ENCODE peak calls at places on chromosomes 6 and 20, in seven cellular contexts. One of them, this sample, is unnamed.

GRCh38 chr6:130615816-130616215 is 211.4 kb upstream of the SMLR1 start:
- DNase-seq in WTC11: no peak
- DNase-seq in GM13977: no peak
- DNase-seq in bronchial epithelial cell: no peak
- DNase-seq in mammary epithelial cell: no peak
- DNase-seq in AG04449: no peak
- DNase-seq in gastrocnemius medialis: no peak
- DNase-seq in this sample: no peak

GRCh38 chr6:123784330-123784729 is 19.3 kb upstream of the NKAIN2 start:
- DNase-seq in mammary epithelial cell: no peak
- DNase-seq in AG04449: no peak
- DNase-seq in bronchial epithelial cell: no peak
- DNase-seq in gastrocnemius medialis: no peak
- DNase-seq in WTC11: no peak
- DNase-seq in GM13977: no peak
- DNase-seq in this sample: no peak

GRCh38 chr6:766625-767024 is 73.7 kb upstream of the EXOC2 start:
- DNase-seq in bronchial epithelial cell: no peak
- DNase-seq in mammary epithelial cell: no peak
- DNase-seq in WTC11: no peak
- DNase-seq in AG04449: no peak
- DNase-seq in gastrocnemius medialis: no peak
- DNase-seq in GM13977: no peak
- DNase-seq in this sample: no peak

GRCh38 chr6:35142578-35142977 is 1.4 kb upstream of the TCP11 start:
- DNase-seq in bronchial epithelial cell: peak
- DNase-seq in GM13977: no peak
- DNase-seq in mammary epithelial cell: peak
- DNase-seq in gastrocnemius medialis: no peak
- DNase-seq in AG04449: peak
- DNase-seq in WTC11: no peak
- DNase-seq in this sample: no peak

GRCh38 chr20:21265457-21266190 is 37.5 kb upstream of the XRN2 start:
- DNase-seq in WTC11: no peak
- DNase-seq in GM13977: no peak
- DNase-seq in mammary epithelial cell: no peak
- DNase-seq in gastrocnemius medialis: no peak
- DNase-seq in AG04449: no peak
- DNase-seq in bronchial epithelial cell: no peak
- DNase-seq in this sample: no peak

GRCh38 chr6:169487579-169488205 is 214.1 kb downstream of the WDR27 start:
- DNase-seq in AG04449: no peak
- DNase-seq in GM13977: no peak
- DNase-seq in WTC11: no peak
- DNase-seq in gastrocnemius medialis: no peak
- DNase-seq in mammary epithelial cell: no peak
- DNase-seq in bronchial epithelial cell: no peak
- DNase-seq in this sample: no peak

GRCh38 chr6:159360306-159360705 is 191.1 kb downstream of the FNDC1 start:
- DNase-seq in gastrocnemius medialis: peak
- DNase-seq in AG04449: no peak
- DNase-seq in bronchial epithelial cell: no peak
- DNase-seq in GM13977: no peak
- DNase-seq in mammary epithelial cell: no peak
- DNase-seq in WTC11: no peak
- DNase-seq in this sample: peak

GRCh38 chr6:12595161-12595792 is 121.3 kb upstream of the PHACTR1 start:
- DNase-seq in gastrocnemius medialis: peak
- DNase-seq in WTC11: no peak
- DNase-seq in bronchial epithelial cell: peak
- DNase-seq in mammary epithelial cell: peak
- DNase-seq in AG04449: no peak
- DNase-seq in GM13977: no peak
- DNase-seq in this sample: peak

GRCh38 chr6:163820745-163821456 is 406.4 kb downstream of the QKI start:
- DNase-seq in bronchial epithelial cell: no peak
- DNase-seq in WTC11: no peak
- DNase-seq in gastrocnemius medialis: no peak
- DNase-seq in AG04449: no peak
- DNase-seq in mammary epithelial cell: no peak
- DNase-seq in GM13977: no peak
- DNase-seq in this sample: no peak

DNA sequence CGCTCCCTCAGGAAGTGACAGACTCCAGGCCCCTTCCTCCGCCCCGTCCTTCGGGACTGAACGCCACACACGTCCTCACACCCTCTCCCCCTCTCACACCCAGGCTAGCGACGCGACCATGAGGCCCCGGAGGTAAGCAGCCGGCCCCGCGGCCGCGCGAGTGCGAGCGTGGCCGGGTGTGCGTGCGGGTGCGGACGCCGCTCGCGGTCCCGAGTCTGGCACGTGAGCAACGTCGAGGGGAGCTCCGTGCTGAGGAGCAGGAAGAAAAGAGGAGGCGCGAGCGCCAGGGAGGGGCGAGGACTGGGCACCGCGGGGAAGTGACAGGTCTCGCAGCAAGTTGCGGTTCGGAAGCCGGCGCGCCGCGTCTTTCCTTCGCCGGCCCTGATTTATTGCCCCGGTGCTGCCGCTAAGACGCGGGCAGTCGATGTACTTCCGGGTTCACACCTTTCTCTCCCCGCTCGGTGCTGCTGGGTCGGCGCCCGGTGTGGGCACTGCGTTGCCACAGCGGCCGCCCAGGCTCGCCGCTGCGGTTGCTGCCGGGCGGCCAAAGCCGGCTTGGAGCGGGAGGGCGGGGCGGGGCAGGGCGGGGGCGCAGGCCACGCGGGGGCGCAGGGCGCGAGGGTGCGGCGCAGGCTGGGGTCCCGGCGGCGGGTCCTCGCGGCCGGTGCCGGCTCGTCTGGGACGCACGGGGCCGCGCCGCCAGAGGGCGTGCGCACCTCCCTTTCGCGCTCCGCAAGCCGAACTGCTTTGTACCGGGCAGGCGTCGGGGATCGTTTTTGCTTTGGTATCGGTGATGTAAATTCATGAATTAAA is 15.8 kb upstream of the LIN28B start:
- DNase-seq in bronchial epithelial cell: peak
- DNase-seq in mammary epithelial cell: peak
- DNase-seq in WTC11: peak
- DNase-seq in GM13977: no peak
- DNase-seq in gastrocnemius medialis: no peak
- DNase-seq in AG04449: no peak
- DNase-seq in this sample: peak
- TF ChIP-seq CTCF in bronchial epithelial cell: peak
- TF ChIP-seq CTCF in mammary epithelial cell: no peak
- TF ChIP-seq CTCF in WTC11: peak
- TF ChIP-seq CTCF in GM13977: peak
- TF ChIP-seq CTCF in gastrocnemius medialis: peak
- TF ChIP-seq CTCF in AG04449: peak
- TF ChIP-seq CTCF in this sample: peak

DNA sequence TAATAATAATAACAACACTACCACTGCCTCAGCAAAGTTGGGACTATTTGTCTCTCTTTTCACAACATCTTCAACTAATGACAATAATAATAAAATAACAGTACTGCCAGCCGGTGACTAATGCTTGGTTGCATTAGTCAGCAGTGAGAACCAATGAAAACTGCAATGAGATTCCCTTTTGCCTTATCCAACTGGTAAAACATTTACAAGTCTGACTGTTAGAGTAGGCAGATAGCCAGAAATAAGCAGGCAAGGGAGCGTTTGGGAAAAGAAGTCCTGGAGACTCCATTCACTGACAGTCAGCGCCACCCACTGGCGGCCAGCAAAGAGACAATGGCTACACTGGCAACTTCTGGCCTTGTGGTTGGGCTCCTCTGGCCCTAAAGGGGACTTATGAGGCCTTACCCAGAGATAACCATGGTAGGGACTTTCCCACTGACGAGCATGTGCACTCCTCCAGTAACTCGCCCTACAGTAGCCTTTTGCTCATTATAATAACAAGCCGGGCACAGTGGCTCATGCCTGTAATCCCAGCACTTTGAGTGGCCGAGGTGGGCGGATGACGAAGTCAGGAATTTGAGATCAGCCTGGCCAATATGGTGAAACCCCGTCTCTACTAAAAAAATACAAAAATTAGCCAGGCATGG is 3.4 kb upstream of the NSFL1C start:
- DNase-seq in mammary epithelial cell: peak
- DNase-seq in GM13977: peak
- DNase-seq in AG04449: peak
- DNase-seq in bronchial epithelial cell: peak
- DNase-seq in gastrocnemius medialis: peak
- DNase-seq in WTC11: peak
- DNase-seq in this sample: peak
- TF ChIP-seq CTCF in mammary epithelial cell: peak
- TF ChIP-seq CTCF in GM13977: peak
- TF ChIP-seq CTCF in AG04449: peak
- TF ChIP-seq CTCF in bronchial epithelial cell: peak
- TF ChIP-seq CTCF in gastrocnemius medialis: no peak
- TF ChIP-seq CTCF in WTC11: peak
- TF ChIP-seq CTCF in this sample: peak

GRCh38 chr6:100176321-100176950 is 182.4 kb upstream of the MCHR2 start:
- DNase-seq in AG04449: peak
- DNase-seq in bronchial epithelial cell: peak
- DNase-seq in WTC11: no peak
- DNase-seq in GM13977: no peak
- DNase-seq in mammary epithelial cell: peak
- DNase-seq in gastrocnemius medialis: no peak
- DNase-seq in this sample: peak
- TF ChIP-seq CTCF in AG04449: peak
- TF ChIP-seq CTCF in bronchial epithelial cell: peak
- TF ChIP-seq CTCF in WTC11: no peak
- TF ChIP-seq CTCF in GM13977: peak
- TF ChIP-seq CTCF in mammary epithelial cell: peak
- TF ChIP-seq CTCF in gastrocnemius medialis: no peak
- TF ChIP-seq CTCF in this sample: peak

GRCh38 chr20:347640-348484 is 951 bp downstream of the NRSN2 start:
- DNase-seq in bronchial epithelial cell: peak
- DNase-seq in mammary epithelial cell: peak
- DNase-seq in AG04449: no peak
- DNase-seq in gastrocnemius medialis: peak
- DNase-seq in WTC11: peak
- DNase-seq in GM13977: peak
- DNase-seq in this sample: peak
- TF ChIP-seq CTCF in bronchial epithelial cell: no peak
- TF ChIP-seq CTCF in mammary epithelial cell: no peak
- TF ChIP-seq CTCF in AG04449: no peak
- TF ChIP-seq CTCF in gastrocnemius medialis: no peak
- TF ChIP-seq CTCF in WTC11: no peak
- TF ChIP-seq CTCF in GM13977: no peak
- TF ChIP-seq CTCF in this sample: no peak

GRCh38 chr6:167685654-167686053 is 141.1 kb upstream of the AFDN start:
- DNase-seq in WTC11: no peak
- DNase-seq in mammary epithelial cell: no peak
- DNase-seq in AG04449: no peak
- DNase-seq in gastrocnemius medialis: no peak
- DNase-seq in GM13977: no peak
- DNase-seq in bronchial epithelial cell: no peak
- DNase-seq in this sample: no peak

GRCh38 chr6:167686204-167686893 is 140.4 kb upstream of the AFDN start:
- DNase-seq in GM13977: no peak
- DNase-seq in WTC11: no peak
- DNase-seq in gastrocnemius medialis: no peak
- DNase-seq in AG04449: no peak
- DNase-seq in mammary epithelial cell: no peak
- DNase-seq in bronchial epithelial cell: no peak
- DNase-seq in this sample: no peak

GRCh38 chr6:167683028-167683862 is 143.5 kb upstream of the AFDN start:
- DNase-seq in AG04449: no peak
- DNase-seq in bronchial epithelial cell: peak
- DNase-seq in gastrocnemius medialis: peak
- DNase-seq in WTC11: no peak
- DNase-seq in mammary epithelial cell: peak
- DNase-seq in GM13977: no peak
- DNase-seq in this sample: peak

GRCh38 chr6:167682546-167683027 is 144.1 kb upstream of the AFDN start:
- DNase-seq in mammary epithelial cell: no peak
- DNase-seq in GM13977: no peak
- DNase-seq in AG04449: no peak
- DNase-seq in gastrocnemius medialis: no peak
- DNase-seq in WTC11: no peak
- DNase-seq in bronchial epithelial cell: no peak
- DNase-seq in this sample: no peak

GRCh38 chr6:167684276-167685104 is 142.2 kb upstream of the AFDN start:
- DNase-seq in bronchial epithelial cell: no peak
- DNase-seq in WTC11: peak
- DNase-seq in AG04449: no peak
- DNase-seq in mammary epithelial cell: no peak
- DNase-seq in GM13977: no peak
- DNase-seq in gastrocnemius medialis: no peak
- DNase-seq in this sample: no peak
- TF ChIP-seq CTCF in bronchial epithelial cell: no peak
- TF ChIP-seq CTCF in WTC11: no peak
- TF ChIP-seq CTCF in AG04449: no peak
- TF ChIP-seq CTCF in mammary epithelial cell: no peak
- TF ChIP-seq CTCF in GM13977: no peak
- TF ChIP-seq CTCF in gastrocnemius medialis: no peak
- TF ChIP-seq CTCF in this sample: no peak

GRCh38 chr6:137033828-137034227 is 10.9 kb downstream of the IL20RA start:
- DNase-seq in GM13977: peak
- DNase-seq in mammary epithelial cell: peak
- DNase-seq in WTC11: no peak
- DNase-seq in AG04449: no peak
- DNase-seq in bronchial epithelial cell: no peak
- DNase-seq in gastrocnemius medialis: no peak
- DNase-seq in this sample: peak
- TF ChIP-seq CTCF in GM13977: no peak
- TF ChIP-seq CTCF in mammary epithelial cell: no peak
- TF ChIP-seq CTCF in WTC11: no peak
- TF ChIP-seq CTCF in AG04449: no peak
- TF ChIP-seq CTCF in bronchial epithelial cell: no peak
- TF ChIP-seq CTCF in gastrocnemius medialis: no peak
- TF ChIP-seq CTCF in this sample: no peak

GRCh38 chr20:47854687-47855212 is 69.5 kb upstream of the SULF2 start:
- DNase-seq in WTC11: peak
- DNase-seq in AG04449: no peak
- DNase-seq in mammary epithelial cell: peak
- DNase-seq in bronchial epithelial cell: peak
- DNase-seq in gastrocnemius medialis: no peak
- DNase-seq in GM13977: peak
- DNase-seq in this sample: peak
- TF ChIP-seq CTCF in WTC11: peak
- TF ChIP-seq CTCF in AG04449: peak
- TF ChIP-seq CTCF in mammary epithelial cell: peak
- TF ChIP-seq CTCF in bronchial epithelial cell: peak
- TF ChIP-seq CTCF in gastrocnemius medialis: no peak
- TF ChIP-seq CTCF in GM13977: peak
- TF ChIP-seq CTCF in this sample: peak

GRCh38 chr20:43569282-43569681 is 10.5 kb downstream of the SGK2 start:
- DNase-seq in gastrocnemius medialis: no peak
- DNase-seq in mammary epithelial cell: no peak
- DNase-seq in AG04449: no peak
- DNase-seq in WTC11: no peak
- DNase-seq in bronchial epithelial cell: no peak
- DNase-seq in GM13977: no peak
- DNase-seq in this sample: no peak
- TF ChIP-seq CTCF in gastrocnemius medialis: no peak
- TF ChIP-seq CTCF in mammary epithelial cell: no peak
- TF ChIP-seq CTCF in AG04449: no peak
- TF ChIP-seq CTCF in WTC11: no peak
- TF ChIP-seq CTCF in bronchial epithelial cell: no peak
- TF ChIP-seq CTCF in GM13977: no peak
- TF ChIP-seq CTCF in this sample: no peak

This sample was measured in epithelial cell of esophagus.